ENCODE peak calls at places on chromosomes 1 and 21, in ten cellular contexts. One of them, this sample, is unnamed. For H3K9me3, the result is how much of the 10 kb centered on the place peaks cover.

GRCh38 chr1:1164701-1165451 is 8.8 kb upstream of the TTLL10 start:
- DNase-seq in fibroblast of lung: peak
- DNase-seq in SK-N-SH: no peak
- DNase-seq in mammary epithelial cell: peak
- DNase-seq in neural progenitor cell: peak
- DNase-seq in PC-3: peak
- DNase-seq in IMR-90: no peak
- DNase-seq in K562: no peak
- DNase-seq in HepG2: peak
- DNase-seq in astrocyte: no peak
- DNase-seq in this sample: no peak

GRCh38 chr21:41712730-41713129 is 54.1 kb downstream of the RIPK4 start:
- DNase-seq in fibroblast of lung: no peak
- DNase-seq in SK-N-SH: no peak
- DNase-seq in mammary epithelial cell: no peak
- DNase-seq in neural progenitor cell: no peak
- DNase-seq in PC-3: no peak
- DNase-seq in IMR-90: no peak
- DNase-seq in K562: no peak
- DNase-seq in HepG2: peak
- DNase-seq in astrocyte: no peak
- DNase-seq in this sample: no peak

GRCh38 chr1:165222580-165222979 is 133.9 kb downstream of the LMX1A start:
- DNase-seq in fibroblast of lung: no peak
- DNase-seq in SK-N-SH: no peak
- DNase-seq in mammary epithelial cell: peak
- DNase-seq in neural progenitor cell: no peak
- DNase-seq in PC-3: no peak
- DNase-seq in IMR-90: no peak
- DNase-seq in K562: no peak
- DNase-seq in HepG2: no peak
- DNase-seq in astrocyte: no peak
- DNase-seq in this sample: no peak

GRCh38 chr1:153633161-153633746 is 612 bp upstream of the CHTOP start:
- DNase-seq in fibroblast of lung: no peak
- DNase-seq in SK-N-SH: no peak
- DNase-seq in mammary epithelial cell: no peak
- DNase-seq in neural progenitor cell: no peak
- DNase-seq in PC-3: peak
- DNase-seq in IMR-90: no peak
- DNase-seq in K562: peak
- DNase-seq in HepG2: no peak
- DNase-seq in astrocyte: no peak
- DNase-seq in this sample: peak

GRCh38 chr1:234628099-234628498 is 18.1 kb upstream of the IRF2BP2 start:
- DNase-seq in fibroblast of lung: peak
- DNase-seq in SK-N-SH: no peak
- DNase-seq in mammary epithelial cell: peak
- DNase-seq in neural progenitor cell: no peak
- DNase-seq in PC-3: peak
- DNase-seq in IMR-90: peak
- DNase-seq in K562: no peak
- DNase-seq in HepG2: no peak
- DNase-seq in astrocyte: peak
- DNase-seq in this sample: peak

GRCh38 chr21:42666023-42666747 is 12.8 kb downstream of the PDE9A start:
- DNase-seq in fibroblast of lung: no peak
- DNase-seq in SK-N-SH: peak
- DNase-seq in mammary epithelial cell: no peak
- DNase-seq in neural progenitor cell: no peak
- DNase-seq in PC-3: peak
- DNase-seq in IMR-90: no peak
- DNase-seq in K562: peak
- DNase-seq in HepG2: no peak
- DNase-seq in astrocyte: no peak
- DNase-seq in this sample: peak

GRCh38 chr1:154263465-154264332 is 8.7 kb upstream of the HAX1 start:
- DNase-seq in fibroblast of lung: peak
- DNase-seq in SK-N-SH: no peak
- DNase-seq in mammary epithelial cell: no peak
- DNase-seq in neural progenitor cell: no peak
- DNase-seq in PC-3: no peak
- DNase-seq in IMR-90: peak
- DNase-seq in K562: no peak
- DNase-seq in HepG2: no peak
- DNase-seq in astrocyte: peak
- DNase-seq in this sample: no peak

GRCh38 chr1:107590895-107591622 is 373.9 kb downstream of the VAV3 start:
- DNase-seq in fibroblast of lung: no peak
- DNase-seq in SK-N-SH: no peak
- DNase-seq in mammary epithelial cell: no peak
- DNase-seq in neural progenitor cell: no peak
- DNase-seq in PC-3: no peak
- DNase-seq in IMR-90: no peak
- DNase-seq in K562: no peak
- DNase-seq in HepG2: no peak
- DNase-seq in astrocyte: no peak
- DNase-seq in this sample: no peak

GRCh38 chr1:229169399-229169798 is 101.5 kb upstream of the RAB4A start:
- DNase-seq in fibroblast of lung: no peak
- DNase-seq in SK-N-SH: no peak
- DNase-seq in mammary epithelial cell: no peak
- DNase-seq in neural progenitor cell: no peak
- DNase-seq in PC-3: no peak
- DNase-seq in IMR-90: no peak
- DNase-seq in K562: no peak
- DNase-seq in HepG2: peak
- DNase-seq in astrocyte: no peak
- DNase-seq in this sample: peak

GRCh38 chr1:234600418-234601216 is 9.4 kb downstream of the IRF2BP2 start:
- DNase-seq in fibroblast of lung: peak
- DNase-seq in SK-N-SH: peak
- DNase-seq in mammary epithelial cell: peak
- DNase-seq in neural progenitor cell: no peak
- DNase-seq in PC-3: peak
- DNase-seq in IMR-90: no peak
- DNase-seq in K562: peak
- DNase-seq in HepG2: peak
- DNase-seq in astrocyte: no peak
- DNase-seq in this sample: no peak

GRCh38 chr1:109277434-109278204 is 5.3 kb downstream of the PSRC1 start:
- DNase-seq in fibroblast of lung: peak
- DNase-seq in SK-N-SH: peak
- DNase-seq in mammary epithelial cell: peak
- DNase-seq in neural progenitor cell: peak
- DNase-seq in PC-3: peak
- DNase-seq in IMR-90: peak
- DNase-seq in K562: peak
- DNase-seq in HepG2: peak
- DNase-seq in astrocyte: no peak
- DNase-seq in this sample: peak

GRCh38 chr1:202639500-202639899 is 70.8 kb downstream of the SYT2 start:
- DNase-seq in fibroblast of lung: peak
- DNase-seq in SK-N-SH: no peak
- DNase-seq in mammary epithelial cell: no peak
- DNase-seq in neural progenitor cell: peak
- DNase-seq in PC-3: no peak
- DNase-seq in IMR-90: peak
- DNase-seq in K562: no peak
- DNase-seq in HepG2: no peak
- DNase-seq in astrocyte: peak
- DNase-seq in this sample: peak

GRCh38 chr1:6734579-6735397 is 33.2 kb upstream of the DNAJC11 start:
- DNase-seq in fibroblast of lung: peak
- DNase-seq in SK-N-SH: no peak
- DNase-seq in mammary epithelial cell: peak
- DNase-seq in neural progenitor cell: no peak
- DNase-seq in PC-3: no peak
- DNase-seq in IMR-90: peak
- DNase-seq in K562: no peak
- DNase-seq in HepG2: no peak
- DNase-seq in astrocyte: no peak
- DNase-seq in this sample: no peak

GRCh38 chr1:223297800-223298199 is 66.2 kb downstream of the SUSD4 start:
- DNase-seq in fibroblast of lung: no peak
- DNase-seq in SK-N-SH: no peak
- DNase-seq in mammary epithelial cell: no peak
- DNase-seq in neural progenitor cell: no peak
- DNase-seq in PC-3: no peak
- DNase-seq in IMR-90: no peak
- DNase-seq in K562: no peak
- DNase-seq in HepG2: no peak
- DNase-seq in astrocyte: no peak
- DNase-seq in this sample: no peak

GRCh38 chr1:33326690-33327300 is 5.9 kb upstream of the A3GALT2 start:
- DNase-seq in fibroblast of lung: no peak
- DNase-seq in SK-N-SH: no peak
- DNase-seq in mammary epithelial cell: no peak
- DNase-seq in neural progenitor cell: no peak
- DNase-seq in PC-3: no peak
- DNase-seq in IMR-90: no peak
- DNase-seq in K562: no peak
- DNase-seq in HepG2: no peak
- DNase-seq in astrocyte: no peak
- DNase-seq in this sample: peak

GRCh38 chr1:246978281-246978680 is 29.6 kb downstream of the ZNF695 start:
- DNase-seq in fibroblast of lung: no peak
- DNase-seq in SK-N-SH: no peak
- DNase-seq in mammary epithelial cell: no peak
- DNase-seq in neural progenitor cell: no peak
- DNase-seq in PC-3: no peak
- DNase-seq in IMR-90: no peak
- DNase-seq in K562: no peak
- DNase-seq in HepG2: no peak
- DNase-seq in astrocyte: no peak
- DNase-seq in this sample: no peak
- H3K9me3 ChIP-seq in fibroblast of lung: under half
- H3K9me3 ChIP-seq in SK-N-SH: under half
- H3K9me3 ChIP-seq in mammary epithelial cell: under half
- H3K9me3 ChIP-seq in neural progenitor cell: under half
- H3K9me3 ChIP-seq in PC-3: half or more
- H3K9me3 ChIP-seq in IMR-90: under half
- H3K9me3 ChIP-seq in K562: under half
- H3K9me3 ChIP-seq in HepG2: half or more
- H3K9me3 ChIP-seq in astrocyte: under half
- H3K9me3 ChIP-seq in this sample: under half

GRCh38 chr1:244291867-244292180 is 159.9 kb downstream of the ADSS2 start:
- DNase-seq in fibroblast of lung: no peak
- DNase-seq in SK-N-SH: no peak
- DNase-seq in mammary epithelial cell: no peak
- DNase-seq in neural progenitor cell: no peak
- DNase-seq in PC-3: no peak
- DNase-seq in IMR-90: no peak
- DNase-seq in K562: no peak
- DNase-seq in HepG2: no peak
- DNase-seq in astrocyte: no peak
- DNase-seq in this sample: no peak
- TF ChIP-seq CTCF in fibroblast of lung: no peak
- TF ChIP-seq CTCF in SK-N-SH: no peak
- TF ChIP-seq CTCF in mammary epithelial cell: no peak
- TF ChIP-seq CTCF in neural progenitor cell: no peak
- TF ChIP-seq CTCF in PC-3: no peak
- TF ChIP-seq CTCF in IMR-90: no peak
- TF ChIP-seq CTCF in K562: no peak
- TF ChIP-seq CTCF in HepG2: no peak
- TF ChIP-seq CTCF in astrocyte: no peak
- TF ChIP-seq CTCF in this sample: no peak

DNA sequence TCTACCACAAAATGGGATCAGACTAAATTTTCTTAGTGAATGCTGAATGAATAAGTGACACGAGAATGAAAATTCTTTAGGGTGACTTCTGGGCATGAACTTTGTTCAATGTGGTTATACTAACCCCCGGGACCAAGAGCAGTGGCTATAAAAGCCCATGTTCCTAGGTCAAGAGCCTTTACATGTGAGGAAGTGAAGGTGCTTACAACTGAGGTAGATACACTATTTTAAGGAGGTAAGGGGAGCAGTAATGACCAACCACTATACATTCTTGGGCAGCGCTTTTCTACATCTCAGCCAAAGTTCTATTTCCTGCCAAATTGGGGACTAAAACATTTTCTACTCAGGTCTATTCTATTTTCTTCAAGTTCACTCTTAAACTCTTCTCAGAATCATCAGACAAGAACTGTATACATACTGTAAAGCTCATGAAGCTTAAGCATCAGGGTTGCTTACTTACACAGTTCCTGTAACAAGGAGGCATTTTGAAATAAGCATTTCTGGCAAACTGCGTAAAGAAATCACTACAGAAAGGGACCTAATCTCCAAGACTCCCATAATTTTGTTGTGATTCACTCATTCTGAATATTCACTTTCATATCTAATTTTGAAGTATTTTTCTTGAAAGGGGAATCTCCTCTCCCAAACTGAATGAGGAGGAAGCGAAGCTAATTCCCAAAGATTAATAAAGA is 8.5 kb upstream of the ARHGAP29 start:
- DNase-seq in fibroblast of lung: peak
- DNase-seq in SK-N-SH: no peak
- DNase-seq in mammary epithelial cell: no peak
- DNase-seq in neural progenitor cell: no peak
- DNase-seq in PC-3: peak
- DNase-seq in IMR-90: peak
- DNase-seq in K562: no peak
- DNase-seq in HepG2: no peak
- DNase-seq in astrocyte: peak
- DNase-seq in this sample: no peak
- H2AFZ ChIP-seq in fibroblast of lung: no peak
- H2AFZ ChIP-seq in SK-N-SH: no peak
- H2AFZ ChIP-seq in mammary epithelial cell: peak
- H2AFZ ChIP-seq in neural progenitor cell: no peak
- H2AFZ ChIP-seq in PC-3: no peak
- H2AFZ ChIP-seq in IMR-90: no peak
- H2AFZ ChIP-seq in K562: no peak
- H2AFZ ChIP-seq in HepG2: no peak
- H2AFZ ChIP-seq in astrocyte: no peak
- H2AFZ ChIP-seq in this sample: no peak

DNA sequence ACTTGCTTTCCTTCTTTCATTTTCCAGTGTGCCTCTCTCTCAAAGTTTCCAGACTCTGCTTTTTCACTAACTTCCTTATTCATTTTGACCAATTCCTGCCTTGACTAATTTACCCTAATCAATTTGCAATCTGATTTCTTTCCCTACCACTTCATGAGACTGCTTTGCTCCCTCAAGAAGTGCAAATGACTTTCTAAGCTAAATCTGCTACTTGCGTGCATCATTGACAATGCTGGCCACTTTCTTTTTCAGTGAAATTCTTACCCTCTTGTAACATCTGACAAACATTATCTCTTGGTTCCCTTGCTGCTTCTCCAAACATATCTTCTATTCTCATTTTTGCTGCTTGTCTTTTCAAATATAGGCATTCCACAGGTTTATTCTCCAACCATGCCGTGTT is 659.8 kb downstream of the USP25 start:
- DNase-seq in fibroblast of lung: no peak
- DNase-seq in SK-N-SH: no peak
- DNase-seq in mammary epithelial cell: no peak
- DNase-seq in neural progenitor cell: no peak
- DNase-seq in PC-3: no peak
- DNase-seq in IMR-90: no peak
- DNase-seq in K562: no peak
- DNase-seq in HepG2: no peak
- DNase-seq in astrocyte: no peak
- DNase-seq in this sample: no peak
- H3K9me3 ChIP-seq in fibroblast of lung: under half
- H3K9me3 ChIP-seq in SK-N-SH: under half
- H3K9me3 ChIP-seq in mammary epithelial cell: under half
- H3K9me3 ChIP-seq in neural progenitor cell: under half
- H3K9me3 ChIP-seq in PC-3: under half
- H3K9me3 ChIP-seq in IMR-90: under half
- H3K9me3 ChIP-seq in K562: under half
- H3K9me3 ChIP-seq in HepG2: under half
- H3K9me3 ChIP-seq in astrocyte: under half
- H3K9me3 ChIP-seq in this sample: under half